ENCODE peak calls at places on chromosome 11, in five cellular contexts. R is CD4-positive, alpha-beta T cell; T is HFFc6; G is head of caudate nucleus; X is substantia nigra. Z is an unnamed sample.
A peak's percentile ranks its signal among the peaks of the same experiment; 100 is the strongest.

GRCh38 chr11:41786087-41786486 is 326.6 kb upstream of the LRRC4C start:
- DNase-seq in R (no peak), T (no peak), G (no peak), X (no peak), Z (no peak)

GRCh38 chr11:116294630-116295029 is 478.2 kb downstream of the BUD13 start:
- DNase-seq in R (no peak), T (peak; percentile 30), G (no peak), X (no peak), Z (no peak)

GRCh38 chr11:28106351-28107043 is 1.5 kb downstream of the KIF18A start:
- DNase-seq in R (no peak), T (no peak), G (no peak), X (no peak), Z (no peak)

GRCh38 chr11:66070604-66071325 is 693 bp downstream of the PACS1 start:
- DNase-seq in R (no peak), T (peak; percentile 19), G (peak; percentile 58), X (peak; percentile 12), Z (peak; percentile 15)

GRCh38 chr11:27626269-27626937 is 73.9 kb downstream of the BDNF start:
- DNase-seq in R (no peak), T (no peak), G (no peak), X (no peak), Z (no peak)

GRCh38 chr11:127445476-127445875 is 444.9 kb upstream of the KIRREL3 start:
- DNase-seq in R (no peak), T (no peak), G (no peak), X (no peak), Z (no peak)

GRCh38 chr11:97607301-97608000 is 1217.6 kb downstream of the JRKL start:
- DNase-seq in R (no peak), T (no peak), G (no peak), X (no peak), Z (no peak)

GRCh38 chr11:123519055-123519796 is 89.2 kb downstream of the GRAMD1B start:
- DNase-seq in R (no peak), T (peak; percentile 52), G (no peak), X (no peak), Z (no peak)

GRCh38 chr11:99918761-99919160 is 768.3 kb upstream of the ARHGAP42 start:
- DNase-seq in R (no peak), T (no peak), G (no peak), X (no peak), Z (no peak)

GRCh38 chr11:105610796-105611361 is 1.0 kb downstream of the GRIA4 start:
- DNase-seq in R (no peak), T (no peak), G (peak; percentile 43), X (no peak), Z (peak; percentile 58)

GRCh38 chr11:1396375-1396841 is 6.7 kb downstream of the BRSK2 start:
- DNase-seq in R (no peak), T (no peak), G (no peak), X (no peak), Z (no peak)

Z was measured in midbrain.